ENCODE peak calls at places on chromosomes 6 and 20, in four cellular contexts. S is activated naive CD4-positive, alpha-beta T cell treated with anti-CD3 and anti-CD28 coated beads, Interleukin-2, amount 50 U/mL, for 72 hours; T is T-cell; Q is right cardiac atrium. Y is an unnamed sample.
A peak's percentile ranks its signal among the peaks of the same experiment; 100 is the strongest.

GRCh38 chr6:157756708-157757429 is 66.2 kb upstream of the SNX9 start:
- ATAC-seq in S (no peak), Q (peak; percentile 90), T (peak; percentile 42), Y (peak; percentile 44)

GRCh38 chr20:10501377-10501776 is 66.3 kb downstream of the SLX4IP start:
- ATAC-seq in T (peak; percentile 71), S (peak; percentile 59), Q (no peak), Y (no peak)

GRCh38 chr6:80610821-80611220 is 504.4 kb downstream of the BCKDHB start:
- ATAC-seq in Q (no peak), S (peak; percentile 71), T (no peak), Y (no peak)

GRCh38 chr6:21665101-21665435 is 71.5 kb downstream of the SOX4 start:
- ATAC-seq in T (no peak), S (no peak), Q (no peak), Y (no peak)

GRCh38 chr20:1083431-1084080 is 34.8 kb upstream of the PSMF1 start:
- ATAC-seq in S (no peak), Q (no peak), T (no peak), Y (no peak)

GRCh38 chr6:25193865-25194679 is 85.1 kb upstream of the CARMIL1 start:
- ATAC-seq in T (no peak), S (no peak), Q (peak; percentile 11), Y (no peak)

GRCh38 chr20:62753626-62754025 is 42.6 kb upstream of the MRGBP start:
- ATAC-seq in T (no peak), Q (no peak), S (no peak), Y (no peak)

GRCh38 chr20:36579996-36580545 is 6.7 kb downstream of the TGIF2 start:
- ATAC-seq in S (no peak), T (no peak), Q (no peak), Y (no peak)

GRCh38 chr20:3681931-3682820 is at the start of gene ADAM33:
- ATAC-seq in Q (peak; percentile 51), T (no peak), S (no peak), Y (peak; percentile 2)

GRCh38 chr6:41424370-41425058 is 89.1 kb downstream of the NCR2 start:
- ATAC-seq in T (peak; percentile 63), Q (peak; percentile 7), S (peak; percentile 53), Y (peak; percentile 48)

GRCh38 chr20:53576195-53576580 is 17.5 kb downstream of the ZNF217 start:
- ATAC-seq in S (no peak), Q (no peak), T (no peak), Y (no peak)

GRCh38 chr6:142846459-142846831 is 98.5 kb downstream of the HIVEP2 start:
- ATAC-seq in Q (no peak), S (no peak), T (peak; percentile 36), Y (no peak)

GRCh38 chr6:163416640-163417253 is 2.2 kb downstream of the QKI start:
- ATAC-seq in T (no peak), Q (no peak), S (no peak), Y (no peak)

GRCh38 chr20:62234346-62234745 is 4.0 kb upstream of the OSBPL2 start:
- ATAC-seq in Q (no peak), T (no peak), S (no peak), Y (no peak)

GRCh38 chr6:88263591-88263990 is 97.4 kb upstream of the CNR1 start:
- ATAC-seq in T (no peak), Q (no peak), S (no peak), Y (no peak)

GRCh38 chr6:63197741-63198140 is 13.5 kb upstream of the FKBP1C start:
- ATAC-seq in Q (no peak), S (no peak), T (no peak), Y (no peak)

GRCh38 chr6:25169551-25170335 is 109.4 kb upstream of the CARMIL1 start:
- ATAC-seq in Q (no peak), T (no peak), S (peak; percentile 45), Y (no peak)

GRCh38 chr6:63685453-63686379 is 50.1 kb downstream of the PHF3 start:
- ATAC-seq in Q (no peak), T (no peak), S (no peak), Y (peak; percentile 83)

GRCh38 chr6:77292564-77293546 is 170.4 kb downstream of the HTR1B start:
- ATAC-seq in Q (peak; percentile 29), T (no peak), S (no peak), Y (no peak)

GRCh38 chr6:41449399-41450245 is 96.6 kb upstream of the FOXP4 start:
- ATAC-seq in Q (peak; percentile 43), T (no peak), S (no peak), Y (no peak)

GRCh38 chr20:58808296-58809046 is 42.2 kb downstream of the GNAS-AS1 start:
- ATAC-seq in T (no peak), S (no peak), Q (no peak), Y (no peak)

GRCh38 chr6:41639556-41640371 is 1.5 kb downstream of the MDFI start:
- ATAC-seq in T (no peak), S (no peak), Q (peak; percentile 8), Y (no peak)

GRCh38 chr6:43509984-43510826 is at the start of gene LRRC73:
- ATAC-seq in S (peak; percentile 82), T (peak; percentile 77), Q (peak; percentile 88), Y (peak; percentile 88)

GRCh38 chr20:32823078-32823477 is 3.3 kb downstream of the MAPRE1 start:
- ATAC-seq in S (no peak), T (no peak), Q (no peak), Y (no peak)

GRCh38 chr6:3340358-3340798 is 81.6 kb downstream of the PSMG4 start:
- ATAC-seq in Q (no peak), T (no peak), S (no peak), Y (no peak)

GRCh38 chr6:158654498-158654897 is 4.6 kb downstream of the SYTL3 start:
- ATAC-seq in T (no peak), S (no peak), Q (peak; percentile 93), Y (no peak)

GRCh38 chr20:53712212-53712977 is 118.8 kb upstream of the ZNF217 start:
- ATAC-seq in Q (no peak), T (no peak), S (no peak), Y (no peak)

GRCh38 chr6:63263456-63263855 is 52.2 kb downstream of the FKBP1C start:
- ATAC-seq in T (no peak), Q (no peak), S (no peak), Y (no peak)

GRCh38 chr6:43361269-43361668 is 8.2 kb downstream of the ZNF318 start:
- ATAC-seq in T (no peak), S (no peak), Q (no peak), Y (no peak)

GRCh38 chr20:58982406-58983114 is 1.5 kb downstream of the NELFCD start:
- ATAC-seq in S (no peak), Q (no peak), T (no peak), Y (no peak)

GRCh38 chr6:116398366-116399005 is 27.7 kb downstream of the DSE start:
- ATAC-seq in S (no peak), Q (no peak), T (no peak), Y (no peak)

GRCh38 chr6:217048-217659 is 75.1 kb upstream of the DUSP22 start:
- ATAC-seq in Q (no peak), T (no peak), S (no peak), Y (no peak)

GRCh38 chr20:33791959-33792597 is 19.1 kb upstream of the CHMP4B start:
- ATAC-seq in S (peak; percentile 63), Q (no peak), T (peak; percentile 69), Y (no peak)

GRCh38 chr6:13488015-13488895 is 855 bp upstream of the GFOD1 start:
- ATAC-seq in S (no peak), T (peak; percentile 4), Q (peak; percentile 23), Y (no peak)

GRCh38 chr20:33761698-33762250 is 30.0 kb downstream of the ZNF341 start:
- ATAC-seq in Q (no peak), T (no peak), S (no peak), Y (no peak)

GRCh38 chr6:125356888-125357287 is 55.1 kb upstream of the HDDC2 start:
- ATAC-seq in S (no peak), T (no peak), Q (no peak), Y (peak; percentile 13)

GRCh38 chr20:23393999-23394775 is 27.1 kb downstream of the NAPB start:
- ATAC-seq in S (no peak), Q (no peak), T (no peak), Y (no peak)

GRCh38 chr6:105227292-105227628 is 47.4 kb upstream of the POPDC3 start:
- ATAC-seq in S (no peak), Q (no peak), T (no peak), Y (no peak)

GRCh38 chr6:143545976-143546547 is 34.5 kb upstream of the FUCA2 start:
- ATAC-seq in S (peak; percentile 69), Q (no peak), T (peak; percentile 82), Y (no peak)

Y was measured in stimulated activated memory B cell treated with anti-CD40 and anti-IgM and Interleukin-4, amounts not matched to agents 10 μg/mL and 1 μg/mL and 100 μg/mL, for 72 hours.